ENCODE peak calls at places on chromosomes 12 and 14, in four cellular contexts. H is NCI-H82, R is GM23248, D is COR-L47. P is an unnamed sample.

GRCh38 chr12:129564768-129565167 is 339.1 kb downstream of the TMEM132D start:
- DNase-seq in H (no peak), R (no peak), D (no peak), P (no peak)

GRCh38 chr14:21202463-21203358 is 46.8 kb upstream of the OR5AU1 start:
- DNase-seq in H (no peak), R (no peak), D (no peak), P (no peak)

GRCh38 chr12:84128117-84128991 is 784.2 kb downstream of the SLC6A15 start:
- DNase-seq in H (peak; percentile 69), R (no peak), D (no peak), P (no peak)

GRCh38 chr14:56694609-56695008 is 115.0 kb downstream of the TMEM260 start:
- DNase-seq in H (no peak), R (no peak), D (no peak), P (no peak)

GRCh38 chr12:11805680-11806079 is 156.2 kb downstream of the ETV6 start:
- DNase-seq in H (no peak), R (no peak), D (no peak), P (no peak)

GRCh38 chr14:96368534-96368933 is 5.2 kb downstream of the GSKIP start:
- DNase-seq in H (no peak), R (no peak), D (no peak), P (no peak)

GRCh38 chr14:99274346-99275221 is 2.6 kb upstream of the BCL11B start:
- DNase-seq in H (peak; percentile 98), R (peak; percentile 68), D (peak; percentile 96), P (peak; percentile 90)

GRCh38 chr12:85057370-85057963 is 21.3 kb downstream of the LRRIQ1 start:
- DNase-seq in H (peak; percentile 81), R (peak; percentile 51), D (peak; percentile 11), P (no peak)

GRCh38 chr12:56593909-56594621 is 36.1 kb downstream of the BAZ2A start:
- DNase-seq in H (peak; percentile 85), R (peak; percentile 90), D (peak; percentile 23), P (no peak)

P was measured in NCI-H1092.